ENCODE peak calls at places on chromosomes 5 and 9, in four cellular contexts. B is hypothalamus, A is AG04449, F is caudate nucleus. U is an unnamed sample.
A peak's percentile ranks its signal among the peaks of the same experiment; 100 is the strongest.

GRCh38 chr5:89698028-89698427 is 711.5 kb downstream of the CETN3 start:
- DNase-seq in F (no peak), B (no peak), A (no peak), U (no peak)

GRCh38 chr5:38830521-38831051 is 15.2 kb upstream of the OSMR start:
- DNase-seq in A (no peak), F (no peak), B (no peak), U (no peak)

GRCh38 chr5:172417983-172418630 is 36.2 kb downstream of the SH3PXD2B start:
- DNase-seq in B (peak; percentile 77), F (peak; percentile 51), A (peak; percentile 83), U (peak; percentile 64)

GRCh38 chr9:90642570-90643539 is at the start of gene DIRAS2:
- DNase-seq in F (peak; percentile 69), A (no peak), B (peak; percentile 78), U (peak; percentile 77)

GRCh38 chr5:14449052-14449661 is 132.4 kb upstream of the OTULINL start:
- DNase-seq in F (no peak), B (no peak), A (peak; percentile 94), U (no peak)

GRCh38 chr5:14153932-14154646 is 10.9 kb downstream of the TRIO start:
- DNase-seq in A (no peak), B (peak; percentile 52), F (no peak), U (peak; percentile 27)

GRCh38 chr9:4622016-4622415 is 40.1 kb upstream of the PLPP6 start:
- DNase-seq in F (no peak), B (no peak), A (no peak), U (no peak)

GRCh38 chr9:136220017-136220729 is 15.2 kb upstream of the LHX3 start:
- DNase-seq in A (no peak), F (no peak), B (no peak), U (no peak)

GRCh38 chr5:143516249-143516648 is 112.8 kb upstream of the NR3C1 start:
- DNase-seq in B (no peak), A (no peak), F (no peak), U (no peak)

GRCh38 chr5:156359452-156359851 is 32.5 kb downstream of the SGCD start:
- DNase-seq in B (no peak), A (peak; percentile 95), F (no peak), U (no peak)

GRCh38 chr9:73370053-73370452 is 218.4 kb downstream of the ANXA1 start:
- DNase-seq in F (no peak), A (no peak), B (no peak), U (no peak)

GRCh38 chr9:37923121-37923795 is 19.3 kb upstream of the SLC25A51 start:
- DNase-seq in A (no peak), F (no peak), B (no peak), U (no peak)

GRCh38 chr5:115379622-115380344 is 83.3 kb upstream of the CCDC112 start:
- DNase-seq in A (no peak), F (no peak), B (no peak), U (no peak)

GRCh38 chr5:31492824-31493223 is 39.1 kb downstream of the DROSHA start:
- DNase-seq in A (no peak), F (no peak), B (no peak), U (no peak)

GRCh38 chr9:104831681-104832080 is 67.8 kb downstream of the NIPSNAP3B start:
- DNase-seq in A (peak; percentile 44), F (no peak), B (no peak), U (no peak)

GRCh38 chr5:107964722-107965121 is 294.0 kb upstream of the EFNA5 start:
- DNase-seq in F (no peak), A (no peak), B (no peak), U (no peak)

GRCh38 chr5:111063709-111064322 is 7.7 kb upstream of the TSLP start:
- DNase-seq in A (no peak), F (no peak), B (no peak), U (no peak)

GRCh38 chr9:14942037-14942436 is 31.8 kb upstream of the FREM1 start:
- DNase-seq in B (no peak), A (peak; percentile 3), F (no peak), U (no peak)

U was measured in hippocampal formation.